ENCODE peak calls at places on chromosomes 11 and 22, in five cellular contexts. O is activated CD4-positive, alpha-beta T cell treated with anti-CD3 and anti-CD28 coated beads, Interleukin-2, amount 50 U/mL, for 1 hour; W is B cell; X is smooth muscle cell of the brain vasculature; I is WTC11. Y is an unnamed sample.

GRCh38 chr11:132674161-132674560 is 858.1 kb downstream of the OPCML start:
- DNase-seq in O (no peak), W (no peak), X (no peak), I (no peak), Y (no peak)

GRCh38 chr11:2272946-2273280 is 2.5 kb upstream of the ASCL2 start:
- DNase-seq in O (no peak), W (no peak), X (no peak), I (no peak), Y (no peak)

GRCh38 chr11:97092823-97093222 is 703.0 kb downstream of the JRKL start:
- DNase-seq in O (no peak), W (no peak), X (no peak), I (no peak), Y (no peak)

GRCh38 chr11:3002346-3002745 is 10.2 kb upstream of the NAP1L4 start:
- DNase-seq in O (no peak), W (no peak), X (no peak), I (no peak), Y (no peak)

GRCh38 chr11:93655047-93655446 is 6.4 kb upstream of the CEP295 start:
- DNase-seq in O (no peak), W (no peak), X (no peak), I (no peak), Y (no peak)

GRCh38 chr22:29798318-29798717 is 31.1 kb downstream of the UQCR10 start:
- DNase-seq in O (no peak), W (no peak), X (no peak), I (no peak), Y (no peak)

GRCh38 chr22:39984006-39984405 is 10.7 kb upstream of the FAM83F start:
- DNase-seq in O (no peak), W (no peak), X (no peak), I (no peak), Y (no peak)

GRCh38 chr11:12202911-12203310 is 92.5 kb downstream of the MICAL2 start:
- DNase-seq in O (no peak), W (no peak), X (no peak), I (no peak), Y (no peak)

GRCh38 chr11:118715837-118716260 is 36.4 kb upstream of the TREH start:
- DNase-seq in O (no peak), W (no peak), X (no peak), I (peak; percentile 59), Y (no peak)

GRCh38 chr11:72676874-72677341 is 2.7 kb upstream of the PDE2A start:
- DNase-seq in O (peak; percentile 70), W (peak; percentile 70), X (no peak), I (peak; percentile 94), Y (peak; percentile 41)

GRCh38 chr11:134939905-134940304 is 527.9 kb upstream of the B3GAT1 start:
- DNase-seq in O (no peak), W (no peak), X (no peak), I (peak; percentile 30), Y (no peak)

GRCh38 chr11:18310800-18311340 is 11.1 kb downstream of the HPS5 start:
- DNase-seq in O (no peak), W (peak; percentile 23), X (no peak), I (no peak), Y (no peak)

GRCh38 chr11:12201016-12201985 is 90.9 kb downstream of the MICAL2 start:
- DNase-seq in O (no peak), W (no peak), X (no peak), I (no peak), Y (no peak)

GRCh38 chr11:117717485-117718314 is 79.3 kb downstream of the DSCAML1 start:
- DNase-seq in O (no peak), W (no peak), X (no peak), I (peak; percentile 50), Y (no peak)

GRCh38 chr11:34855754-34856095 is 60.5 kb downstream of the APIP start:
- DNase-seq in O (no peak), W (no peak), X (no peak), I (no peak), Y (no peak)

GRCh38 chr11:65184146-65184545 is 2.4 kb downstream of the CAPN1 start:
- DNase-seq in O (no peak), W (no peak), X (no peak), I (peak; percentile 80), Y (no peak)

GRCh38 chr11:76466666-76467065 is 21.8 kb downstream of the EMSY start:
- DNase-seq in O (no peak), W (no peak), X (no peak), I (no peak), Y (no peak)

GRCh38 chr11:48074425-48075181 is 94.2 kb downstream of the PTPRJ start:
- DNase-seq in O (no peak), W (peak; percentile 24), X (no peak), I (no peak), Y (no peak)

Y was measured in activated effector memory CD4-positive, alpha-beta T cell treated with Interleukin-2 at 50 U/mL for 16 hours.